ENCODE peak calls at places on chromosome 20, in six cellular contexts. One of them, this sample, is unnamed.

GRCh38 chr20:19633985-19634384 is 124.1 kb upstream of the RIN2 start:
- DNase-seq in mammary epithelial cell: no peak
- DNase-seq in AG09309: peak; percentile 61
- DNase-seq in Panc1: no peak
- DNase-seq in lower leg skin: no peak
- DNase-seq in SK-N-SH: no peak
- DNase-seq in this sample: no peak

GRCh38 chr20:52768649-52769048 is 203.5 kb upstream of the TSHZ2 start:
- DNase-seq in Panc1: no peak
- DNase-seq in SK-N-SH: no peak
- DNase-seq in lower leg skin: no peak
- DNase-seq in AG09309: no peak
- DNase-seq in mammary epithelial cell: no peak
- DNase-seq in this sample: no peak

GRCh38 chr20:47749367-47749766 is 35.9 kb downstream of the SULF2 start:
- DNase-seq in AG09309: no peak
- DNase-seq in SK-N-SH: peak; percentile 37
- DNase-seq in Panc1: no peak
- DNase-seq in mammary epithelial cell: no peak
- DNase-seq in lower leg skin: no peak
- DNase-seq in this sample: no peak

GRCh38 chr20:21391495-21392298 is 5.6 kb downstream of the NKX2-4 start:
- DNase-seq in SK-N-SH: peak; percentile 36
- DNase-seq in AG09309: no peak
- DNase-seq in mammary epithelial cell: no peak
- DNase-seq in lower leg skin: no peak
- DNase-seq in Panc1: no peak
- DNase-seq in this sample: no peak

GRCh38 chr20:18527836-18528235 is 20.1 kb downstream of the SEC23B start:
- DNase-seq in Panc1: no peak
- DNase-seq in AG09309: no peak
- DNase-seq in mammary epithelial cell: peak; percentile 58
- DNase-seq in lower leg skin: no peak
- DNase-seq in SK-N-SH: no peak
- DNase-seq in this sample: no peak

GRCh38 chr20:316316-317068 is 8.9 kb upstream of the SOX12 start:
- DNase-seq in SK-N-SH: no peak
- DNase-seq in mammary epithelial cell: peak; percentile 46
- DNase-seq in AG09309: no peak
- DNase-seq in Panc1: no peak
- DNase-seq in lower leg skin: no peak
- DNase-seq in this sample: no peak

GRCh38 chr20:22776369-22776768 is 192.0 kb upstream of the FOXA2 start:
- DNase-seq in AG09309: no peak
- DNase-seq in mammary epithelial cell: no peak
- DNase-seq in lower leg skin: no peak
- DNase-seq in SK-N-SH: no peak
- DNase-seq in Panc1: no peak
- DNase-seq in this sample: no peak

GRCh38 chr20:14915356-14915755 is 577.9 kb upstream of the FLRT3 start:
- DNase-seq in AG09309: no peak
- DNase-seq in lower leg skin: no peak
- DNase-seq in SK-N-SH: peak; percentile 61
- DNase-seq in mammary epithelial cell: no peak
- DNase-seq in Panc1: no peak
- DNase-seq in this sample: no peak

GRCh38 chr20:36391955-36392354 is 85.8 kb downstream of the DLGAP4 start:
- DNase-seq in Panc1: no peak
- DNase-seq in SK-N-SH: no peak
- DNase-seq in mammary epithelial cell: no peak
- DNase-seq in lower leg skin: no peak
- DNase-seq in AG09309: no peak
- DNase-seq in this sample: no peak

GRCh38 chr20:11982289-11982957 is 64.7 kb downstream of the BTBD3 start:
- DNase-seq in SK-N-SH: no peak
- DNase-seq in AG09309: no peak
- DNase-seq in lower leg skin: no peak
- DNase-seq in mammary epithelial cell: no peak
- DNase-seq in Panc1: no peak
- DNase-seq in this sample: no peak

GRCh38 chr20:59391975-59392374 is 91.6 kb downstream of the EDN3 start:
- DNase-seq in AG09309: no peak
- DNase-seq in Panc1: no peak
- DNase-seq in SK-N-SH: no peak
- DNase-seq in mammary epithelial cell: no peak
- DNase-seq in lower leg skin: no peak
- DNase-seq in this sample: no peak

GRCh38 chr20:47400685-47401084 is 44.2 kb upstream of the ZMYND8 start:
- DNase-seq in Panc1: no peak
- DNase-seq in lower leg skin: no peak
- DNase-seq in AG09309: no peak
- DNase-seq in mammary epithelial cell: no peak
- DNase-seq in SK-N-SH: peak; percentile 34
- DNase-seq in this sample: peak; percentile 55

GRCh38 chr20:19828233-19828632 is 70.2 kb downstream of the RIN2 start:
- DNase-seq in lower leg skin: no peak
- DNase-seq in AG09309: no peak
- DNase-seq in SK-N-SH: no peak
- DNase-seq in mammary epithelial cell: peak; percentile 78
- DNase-seq in Panc1: peak; percentile 60
- DNase-seq in this sample: peak; percentile 82

GRCh38 chr20:51398083-51398482 is 144.4 kb downstream of the NFATC2 start:
- DNase-seq in AG09309: no peak
- DNase-seq in Panc1: no peak
- DNase-seq in mammary epithelial cell: no peak
- DNase-seq in lower leg skin: no peak
- DNase-seq in SK-N-SH: no peak
- DNase-seq in this sample: no peak

GRCh38 chr20:16312998-16313397 is 260.2 kb downstream of the KIF16B start:
- DNase-seq in mammary epithelial cell: no peak
- DNase-seq in lower leg skin: no peak
- DNase-seq in Panc1: no peak
- DNase-seq in AG09309: no peak
- DNase-seq in SK-N-SH: no peak
- DNase-seq in this sample: no peak

GRCh38 chr20:57783956-57784837 is 74.4 kb upstream of the PMEPA1 start:
- DNase-seq in Panc1: no peak
- DNase-seq in mammary epithelial cell: no peak
- DNase-seq in AG09309: no peak
- DNase-seq in SK-N-SH: no peak
- DNase-seq in lower leg skin: peak; percentile 58
- DNase-seq in this sample: no peak

GRCh38 chr20:1328680-1329330 is at the start of gene SDCBP2:
- DNase-seq in Panc1: no peak
- DNase-seq in lower leg skin: peak; percentile 90
- DNase-seq in SK-N-SH: no peak
- DNase-seq in mammary epithelial cell: peak; percentile 79
- DNase-seq in AG09309: no peak
- DNase-seq in this sample: no peak

GRCh38 chr20:51456511-51457280 is 85.8 kb downstream of the NFATC2 start:
- DNase-seq in mammary epithelial cell: peak; percentile 96
- DNase-seq in SK-N-SH: peak; percentile 89
- DNase-seq in lower leg skin: peak; percentile 99
- DNase-seq in Panc1: peak; percentile 89
- DNase-seq in AG09309: peak; percentile 83
- DNase-seq in this sample: no peak

GRCh38 chr20:46827718-46828458 is 66.8 kb upstream of the EYA2 start:
- DNase-seq in mammary epithelial cell: no peak
- DNase-seq in Panc1: no peak
- DNase-seq in AG09309: no peak
- DNase-seq in lower leg skin: peak; percentile 32
- DNase-seq in SK-N-SH: no peak
- DNase-seq in this sample: no peak

GRCh38 chr20:36852187-36852586 is 23.8 kb upstream of the TLDC2 start:
- DNase-seq in AG09309: no peak
- DNase-seq in SK-N-SH: no peak
- DNase-seq in Panc1: no peak
- DNase-seq in mammary epithelial cell: no peak
- DNase-seq in lower leg skin: no peak
- DNase-seq in this sample: peak; percentile 56

DNA sequence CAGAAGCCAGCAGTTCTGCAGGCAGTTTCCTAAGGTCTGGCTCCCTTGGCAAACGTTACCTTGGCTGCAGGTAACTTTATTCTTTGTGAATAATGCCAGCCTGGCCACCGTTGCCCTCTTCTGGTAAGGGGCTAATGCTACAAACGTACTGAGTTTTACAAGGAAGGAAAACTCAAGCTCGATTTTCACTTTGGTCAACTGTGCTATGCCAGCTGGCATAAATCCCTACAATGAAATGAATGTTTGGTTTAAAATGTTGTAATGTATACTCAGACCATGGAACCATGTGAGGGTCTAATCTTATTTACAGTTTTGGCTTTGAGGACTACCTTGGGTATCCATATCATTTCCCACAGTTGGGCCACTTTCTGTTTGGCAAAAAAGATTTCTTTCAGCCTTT is 101.4 kb downstream of the SLX4IP start:
- DNase-seq in mammary epithelial cell: no peak
- DNase-seq in lower leg skin: no peak
- DNase-seq in SK-N-SH: no peak
- DNase-seq in AG09309: no peak
- DNase-seq in Panc1: no peak
- DNase-seq in this sample: no peak
- TF ChIP-seq CTCF in mammary epithelial cell: peak; percentile 51
- TF ChIP-seq CTCF in lower leg skin: no peak
- TF ChIP-seq CTCF in SK-N-SH: peak; percentile 66
- TF ChIP-seq CTCF in AG09309: peak; percentile 28
- TF ChIP-seq CTCF in Panc1: peak; percentile 68
- TF ChIP-seq CTCF in this sample: peak; percentile 30

DNA sequence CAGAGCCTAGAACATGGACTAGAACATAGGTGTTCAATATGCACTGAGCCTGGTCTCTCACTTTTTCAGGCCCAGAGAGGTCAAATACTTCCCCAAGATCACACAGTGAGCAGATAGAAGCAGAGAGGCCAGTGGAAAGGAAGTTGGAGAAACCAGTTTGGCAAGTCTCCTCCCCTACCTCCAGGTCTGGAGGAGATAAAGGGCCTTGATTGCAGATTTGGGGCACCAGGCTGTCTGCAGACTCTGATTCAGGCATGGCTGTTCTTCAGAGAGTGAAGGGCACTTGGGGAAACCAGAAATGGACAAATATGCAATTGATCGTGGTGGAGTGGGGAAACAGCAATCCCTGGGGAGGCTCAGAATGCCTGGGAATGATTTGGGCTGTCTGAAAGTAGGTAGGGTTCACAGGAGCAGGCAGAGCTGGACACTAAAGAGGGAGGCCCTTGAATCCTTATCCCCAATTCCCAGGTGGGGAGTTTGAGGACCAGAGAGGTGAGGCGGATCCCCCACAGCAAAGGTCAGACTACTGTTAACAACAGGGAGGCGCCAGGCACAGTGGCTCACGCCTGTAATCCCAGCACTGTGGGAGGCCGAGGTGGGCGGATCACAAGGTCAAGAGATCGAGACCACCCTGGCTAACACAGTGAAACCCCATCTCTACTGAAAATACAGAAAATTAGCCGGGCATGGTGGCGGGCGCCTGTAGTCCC is 2.3 kb downstream of the PEDS1 start:
- DNase-seq in lower leg skin: no peak
- DNase-seq in Panc1: no peak
- DNase-seq in SK-N-SH: no peak
- DNase-seq in AG09309: no peak
- DNase-seq in mammary epithelial cell: peak; percentile 73
- DNase-seq in this sample: no peak
- H3K4me3 ChIP-seq in lower leg skin: no peak overlapping the region
- H3K4me3 ChIP-seq in Panc1: peak overlapping the region; percentile 92
- H3K4me3 ChIP-seq in SK-N-SH: no peak overlapping the region
- H3K4me3 ChIP-seq in AG09309: no peak overlapping the region
- H3K4me3 ChIP-seq in mammary epithelial cell: no peak overlapping the region
- H3K4me3 ChIP-seq in this sample: no peak overlapping the region

GRCh38 chr20:13012886-13013285 is 4.1 kb downstream of the SPTLC3 start:
- DNase-seq in mammary epithelial cell: no peak
- DNase-seq in SK-N-SH: no peak
- DNase-seq in Panc1: no peak
- DNase-seq in lower leg skin: no peak
- DNase-seq in AG09309: no peak
- DNase-seq in this sample: no peak

GRCh38 chr20:13006825-13007224 is 1.9 kb upstream of the SPTLC3 start:
- DNase-seq in lower leg skin: no peak
- DNase-seq in SK-N-SH: no peak
- DNase-seq in AG09309: peak; percentile 46
- DNase-seq in Panc1: no peak
- DNase-seq in mammary epithelial cell: peak; percentile 63
- DNase-seq in this sample: no peak

GRCh38 chr20:13009682-13010406 is 1.1 kb downstream of the SPTLC3 start:
- DNase-seq in mammary epithelial cell: peak; percentile 85
- DNase-seq in Panc1: peak; percentile 10
- DNase-seq in SK-N-SH: no peak
- DNase-seq in lower leg skin: no peak
- DNase-seq in AG09309: peak; percentile 78
- DNase-seq in this sample: peak; percentile 77

GRCh38 chr20:13007596-13007995 is 1.2 kb upstream of the SPTLC3 start:
- DNase-seq in AG09309: no peak
- DNase-seq in SK-N-SH: no peak
- DNase-seq in mammary epithelial cell: no peak
- DNase-seq in lower leg skin: no peak
- DNase-seq in Panc1: no peak
- DNase-seq in this sample: no peak

DNA sequence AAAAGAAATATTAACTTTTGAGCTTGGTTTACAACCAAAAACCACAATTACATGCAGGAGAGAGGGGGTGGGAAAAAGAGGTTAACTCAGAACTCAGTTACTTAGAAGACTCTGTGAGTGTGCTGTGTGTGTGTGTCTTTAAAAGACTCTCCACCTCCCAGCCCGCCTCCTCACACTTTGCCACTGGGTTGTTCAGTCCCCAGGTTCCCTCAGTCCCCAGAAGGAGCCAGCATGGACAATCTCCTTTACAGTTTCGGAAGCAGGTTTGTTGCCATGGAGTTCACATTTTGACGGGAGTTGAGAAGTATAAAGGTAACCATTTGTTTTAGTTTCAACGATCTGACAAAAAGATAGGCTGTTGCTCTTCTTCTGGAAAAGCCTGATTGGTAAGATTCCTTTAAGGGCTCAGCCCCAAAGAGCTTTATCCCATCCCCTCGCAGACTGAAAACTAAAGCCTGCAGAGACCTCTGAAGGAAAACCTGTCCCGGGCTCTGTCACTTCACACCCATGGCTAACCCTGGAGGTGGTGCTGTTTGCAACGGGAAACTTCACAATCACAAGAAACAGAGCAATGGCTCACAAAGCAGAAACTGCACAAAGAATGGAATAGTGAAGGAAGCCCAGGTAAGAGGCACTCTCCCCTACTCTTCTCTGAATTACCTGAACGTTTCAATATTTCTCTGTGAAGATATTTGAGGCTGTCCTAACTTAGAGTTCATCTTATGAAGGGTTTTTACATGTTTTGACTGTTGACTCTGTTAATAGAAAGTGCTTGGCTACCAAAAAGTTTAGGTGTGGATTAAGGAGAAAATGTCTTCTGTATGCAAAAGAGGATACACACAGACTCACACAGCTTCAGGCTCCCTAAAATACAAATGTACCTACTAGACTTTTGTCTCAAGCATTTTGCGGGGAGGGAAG is at the start of gene SPTLC3:
- DNase-seq in AG09309: peak; percentile 41
- DNase-seq in mammary epithelial cell: peak; percentile 72
- DNase-seq in SK-N-SH: no peak
- DNase-seq in lower leg skin: no peak
- DNase-seq in Panc1: no peak
- DNase-seq in this sample: no peak
- TF ChIP-seq CTCF in AG09309: no peak
- TF ChIP-seq CTCF in mammary epithelial cell: no peak
- TF ChIP-seq CTCF in SK-N-SH: no peak
- TF ChIP-seq CTCF in lower leg skin: no peak
- TF ChIP-seq CTCF in Panc1: no peak
- TF ChIP-seq CTCF in this sample: no peak

GRCh38 chr20:25622049-25622448 is 1.8 kb downstream of the NANP start:
- DNase-seq in Panc1: no peak
- DNase-seq in lower leg skin: no peak
- DNase-seq in AG09309: no peak
- DNase-seq in SK-N-SH: no peak
- DNase-seq in mammary epithelial cell: no peak
- DNase-seq in this sample: no peak
- H3K4me3 ChIP-seq in Panc1: peak overlapping the region; percentile 83
- H3K4me3 ChIP-seq in lower leg skin: no peak overlapping the region
- H3K4me3 ChIP-seq in AG09309: no peak overlapping the region
- H3K4me3 ChIP-seq in SK-N-SH: no peak overlapping the region
- H3K4me3 ChIP-seq in mammary epithelial cell: no peak overlapping the region
- H3K4me3 ChIP-seq in this sample: no peak overlapping the region

This sample was measured in GM12865.